ENCODE peak calls at places on chromosomes 7 and 10, in six cellular contexts. B is right lobe of liver; C is activated naive CD8-positive, alpha-beta T cell treated with anti-CD3 and anti-CD28 coated beads, Interleukin-2, amount 50 U/mL, for 16 hours; M is aorta; P is activated CD8-positive, alpha-beta memory T cell treated with anti-CD3 and anti-CD28 coated beads for 1 hour; L is NCI-H2171. D is an unnamed sample.

GRCh38 chr10:33136781-33137180 is 178.8 kb upstream of the ITGB1 start:
- DNase-seq in C (no peak), P (no peak), B (no peak), M (no peak), L (no peak), D (peak)

GRCh38 chr10:97673736-97674525 is 13.1 kb downstream of the AVPI1 start:
- DNase-seq in B (no peak), L (no peak), P (no peak), C (no peak), M (no peak), D (peak)

GRCh38 chr7:74042746-74043522 is 15.0 kb downstream of the ELN start:
- DNase-seq in L (no peak), C (no peak), P (no peak), B (no peak), M (no peak), D (no peak)

GRCh38 chr7:1535695-1536094 is 5.2 kb downstream of the MAFK start:
- DNase-seq in B (no peak), L (no peak), P (no peak), M (peak), C (no peak), D (no peak)

GRCh38 chr7:92295391-92295790 is 49.6 kb downstream of the ANKIB1 start:
- DNase-seq in L (no peak), C (no peak), M (no peak), P (no peak), B (no peak), D (no peak)

GRCh38 chr7:101519324-101520017 is 109.6 kb downstream of the MYL10 start:
- DNase-seq in C (no peak), B (no peak), M (no peak), L (peak), P (no peak), D (peak)

GRCh38 chr7:36190447-36191291 is 37.6 kb downstream of the EEPD1 start:
- DNase-seq in C (no peak), L (no peak), P (no peak), B (no peak), M (peak), D (no peak)

GRCh38 chr10:100007239-100008141 is 2.3 kb downstream of the DNMBP start:
- DNase-seq in M (no peak), L (no peak), C (no peak), B (no peak), P (no peak), D (no peak)

GRCh38 chr10:110221721-110222261 is 14.4 kb downstream of the MXI1 start:
- DNase-seq in M (peak), P (peak), C (peak), L (peak), B (peak), D (peak)

GRCh38 chr7:84055904-84056615 is 138.5 kb downstream of the SEMA3A start:
- DNase-seq in L (no peak), B (no peak), M (no peak), C (no peak), P (no peak), D (no peak)

GRCh38 chr10:7409045-7409731 is 1.6 kb downstream of the SFMBT2 start:
- DNase-seq in C (no peak), L (no peak), M (no peak), P (no peak), B (peak), D (peak)

GRCh38 chr7:1567082-1567771 is 2.6 kb downstream of the PSMG3 start:
- DNase-seq in M (no peak), L (no peak), C (no peak), P (no peak), B (no peak), D (no peak)

D was measured in HCEC 1CT.